ENCODE peak calls at places on chromosomes 1 and 21, in four cellular contexts. J is ovary, Z is K562, F is IMR-90. W is an unnamed sample.

GRCh38 chr21:42002421-42002958 is 7.7 kb downstream of the ZBTB21 start:
- DNase-seq in Z (no peak), F (peak), J (no peak), W (peak)

GRCh38 chr1:158754420-158754819 is at the start of gene OR6K6:
- DNase-seq in F (no peak), Z (no peak), J (no peak), W (no peak)

GRCh38 chr1:209837671-209838070 is 9.9 kb downstream of the UTP25 start:
- DNase-seq in F (no peak), J (no peak), Z (no peak), W (no peak)

GRCh38 chr21:41953831-41954653 is at the start of gene C2CD2:
- DNase-seq in J (peak), F (peak), Z (peak), W (peak)

GRCh38 chr1:20483098-20483832 is 2.7 kb downstream of the CAMK2N1 start:
- DNase-seq in Z (no peak), F (no peak), J (no peak), W (no peak)

GRCh38 chr21:15275615-15276228 is 210.9 kb upstream of the NRIP1 start:
- DNase-seq in Z (no peak), J (no peak), F (no peak), W (no peak)

GRCh38 chr1:115437146-115437639 is 99.1 kb upstream of the NGF start:
- DNase-seq in J (no peak), Z (no peak), F (no peak), W (no peak)

GRCh38 chr1:119626841-119627240 is 21.2 kb downstream of the ZNF697 start:
- DNase-seq in J (no peak), Z (no peak), F (peak), W (no peak)

GRCh38 chr1:201702936-201703335 is 126.0 kb upstream of the IPO9 start:
- DNase-seq in Z (peak), F (peak), J (no peak), W (no peak)

GRCh38 chr1:107821340-107821739 is 143.6 kb downstream of the VAV3 start:
- DNase-seq in J (no peak), F (no peak), Z (no peak), W (no peak)

GRCh38 chr1:110433213-110433612 is 17.7 kb upstream of the PROK1 start:
- DNase-seq in J (no peak), F (no peak), Z (peak), W (no peak)

GRCh38 chr1:42941640-42942330 is 16.9 kb downstream of the SLC2A1 start:
- DNase-seq in J (no peak), Z (peak), F (peak), W (peak)

GRCh38 chr1:94002046-94002787 is 93.0 kb upstream of the GCLM start:
- DNase-seq in Z (no peak), F (no peak), J (no peak), W (no peak)

GRCh38 chr1:205664399-205665108 is 15.8 kb downstream of the SLC45A3 start:
- DNase-seq in J (no peak), F (peak), Z (no peak), W (peak)

GRCh38 chr1:27367160-27367650 is 444 bp upstream of the MAP3K6 start:
- DNase-seq in Z (no peak), F (no peak), J (no peak), W (no peak)

GRCh38 chr1:241839369-241839990 is 8.5 kb upstream of the EXO1 start:
- DNase-seq in F (no peak), J (no peak), Z (no peak), W (no peak)

GRCh38 chr1:10430216-10431064 is at the start of gene CENPS:
- DNase-seq in F (peak), Z (peak), J (peak), W (peak)
- TF ChIP-seq POLR2A in F (no peak), Z (peak), J (no peak), W (peak)

GRCh38 chr1:98088361-98088760 is 167.5 kb upstream of the DPYD start:
- DNase-seq in J (no peak), F (no peak), Z (no peak), W (no peak)

GRCh38 chr1:98086796-98087195 is 166.0 kb upstream of the DPYD start:
- DNase-seq in F (peak), Z (no peak), J (no peak), W (no peak)

GRCh38 chr1:98084188-98084587 is 163.4 kb upstream of the DPYD start:
- DNase-seq in J (no peak), Z (no peak), F (peak), W (no peak)

GRCh38 chr1:98090351-98090750 is 169.5 kb upstream of the DPYD start:
- DNase-seq in F (peak), J (no peak), Z (no peak), W (no peak)

GRCh38 chr1:98086156-98086555 is 165.3 kb upstream of the DPYD start:
- DNase-seq in J (no peak), F (peak), Z (no peak), W (no peak)
- TF ChIP-seq POLR2A in J (no peak), F (no peak), Z (no peak), W (no peak)

GRCh38 chr1:29240986-29241385 is 4.7 kb downstream of the PTPRU start:
- DNase-seq in F (no peak), Z (peak), J (no peak), W (no peak)
- TF ChIP-seq POLR2A in F (no peak), Z (no peak), J (no peak), W (no peak)

GRCh38 chr1:58754683-58755467 is 29.0 kb downstream of the JUN start:
- DNase-seq in F (no peak), J (no peak), Z (peak), W (no peak)
- TF ChIP-seq POLR2A in F (no peak), J (no peak), Z (no peak), W (peak)

GRCh38 chr1:244862354-244862698 is 2.0 kb downstream of the HNRNPU start:
- DNase-seq in J (no peak), F (no peak), Z (no peak), W (no peak)

GRCh38 chr1:244863491-244864252 is 671 bp downstream of the HNRNPU start:
- DNase-seq in Z (peak), F (no peak), J (peak), W (peak)

GRCh38 chr1:244861683-244862082 is 2.7 kb downstream of the HNRNPU start:
- DNase-seq in J (no peak), Z (no peak), F (no peak), W (no peak)

GRCh38 chr1:244864253-244865027 is at the start of gene HNRNPU:
- DNase-seq in F (peak), Z (peak), J (peak), W (peak)

DNA sequence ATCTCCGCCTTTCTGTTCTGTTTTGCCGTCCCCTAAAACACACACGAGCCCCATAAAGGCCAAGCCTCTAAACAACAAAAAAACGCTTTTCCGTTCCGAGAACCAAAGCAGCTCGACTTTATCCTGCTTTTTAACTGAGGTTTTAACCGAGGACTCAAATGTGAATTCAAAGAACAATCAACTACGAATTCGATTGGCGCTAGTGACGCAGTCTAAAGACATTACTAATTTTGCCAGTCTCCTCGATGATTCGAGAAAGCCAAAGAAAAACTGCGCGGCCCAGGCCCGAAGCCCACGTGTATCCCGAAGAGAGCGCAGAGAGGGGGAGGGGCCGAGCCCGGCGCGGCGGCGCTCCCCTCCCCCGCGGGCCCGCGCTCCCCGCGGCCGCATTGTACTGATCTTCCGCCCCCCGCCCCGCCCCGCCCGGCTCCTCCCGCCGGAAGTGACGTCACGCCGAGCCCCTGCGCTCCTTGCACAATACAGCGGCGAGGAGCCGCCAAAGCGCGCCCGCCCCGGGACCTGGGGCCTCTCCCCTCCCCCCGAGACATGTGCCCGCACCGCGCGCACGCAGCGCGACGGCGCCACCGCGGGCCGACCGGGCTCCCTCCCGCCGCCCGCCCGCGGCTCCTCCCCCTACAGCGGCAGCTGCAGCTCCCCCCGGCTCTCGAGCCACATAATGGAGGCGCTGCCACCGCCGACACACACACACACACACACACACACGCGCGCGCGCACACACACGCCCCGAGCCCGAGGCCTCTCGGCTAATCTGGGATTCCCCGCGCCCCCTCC is 1.4 kb downstream of the HNRNPU start:
- DNase-seq in J (peak), Z (peak), F (peak), W (peak)
- TF ChIP-seq POLR2A in J (peak), Z (peak), F (peak), W (peak)

DNA sequence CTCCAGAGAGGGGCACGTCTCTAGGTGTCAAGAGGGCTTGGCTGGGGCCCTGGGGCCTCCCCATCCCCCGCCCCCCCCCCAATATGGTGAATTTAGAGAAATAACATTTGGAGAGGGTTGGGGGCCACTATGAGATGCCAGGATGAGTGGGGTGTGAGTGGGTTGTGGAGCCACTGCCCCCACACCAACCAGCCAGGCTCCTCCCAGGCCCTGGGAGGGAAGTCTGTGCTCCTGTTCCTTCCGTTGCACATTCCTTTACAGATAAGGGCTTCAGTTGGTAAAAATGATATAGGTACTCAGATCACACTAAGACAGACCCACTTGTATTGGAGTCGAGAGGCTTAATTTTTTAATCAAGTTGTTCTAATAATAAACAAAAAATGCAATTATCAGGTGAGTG is 585 bp upstream of the PLEKHA6 start:
- DNase-seq in F (no peak), Z (no peak), J (no peak), W (no peak)
- TF ChIP-seq POLR2A in F (no peak), Z (no peak), J (no peak), W (no peak)

GRCh38 chr1:73911849-73912248 is 286.1 kb downstream of the LRRIQ3 start:
- DNase-seq in F (no peak), Z (no peak), J (no peak), W (no peak)
- TF ChIP-seq POLR2A in F (no peak), Z (no peak), J (no peak), W (no peak)

DNA sequence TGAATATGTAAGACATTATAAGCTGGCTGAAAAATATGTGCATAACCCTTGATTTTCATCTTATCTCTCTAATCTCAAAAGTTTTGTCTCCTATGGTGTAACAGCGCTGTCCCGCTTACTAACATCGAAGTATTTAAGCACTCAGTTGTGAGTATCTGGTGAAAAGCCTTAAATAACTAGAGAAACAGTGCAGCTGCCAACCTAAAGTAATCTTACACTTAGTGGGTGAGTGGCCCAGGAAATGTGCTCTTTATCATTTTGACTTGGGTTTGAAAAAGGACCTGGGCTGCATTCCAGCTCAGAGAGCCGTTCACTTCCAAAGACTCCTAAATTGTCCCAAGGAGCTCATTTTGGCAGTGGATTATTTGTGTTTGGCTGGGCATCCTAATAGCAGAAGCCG is 225.9 kb downstream of the SPATA17 start:
- DNase-seq in F (no peak), J (no peak), Z (no peak), W (no peak)
- TF ChIP-seq POLR2A in F (no peak), J (no peak), Z (no peak), W (no peak)

DNA sequence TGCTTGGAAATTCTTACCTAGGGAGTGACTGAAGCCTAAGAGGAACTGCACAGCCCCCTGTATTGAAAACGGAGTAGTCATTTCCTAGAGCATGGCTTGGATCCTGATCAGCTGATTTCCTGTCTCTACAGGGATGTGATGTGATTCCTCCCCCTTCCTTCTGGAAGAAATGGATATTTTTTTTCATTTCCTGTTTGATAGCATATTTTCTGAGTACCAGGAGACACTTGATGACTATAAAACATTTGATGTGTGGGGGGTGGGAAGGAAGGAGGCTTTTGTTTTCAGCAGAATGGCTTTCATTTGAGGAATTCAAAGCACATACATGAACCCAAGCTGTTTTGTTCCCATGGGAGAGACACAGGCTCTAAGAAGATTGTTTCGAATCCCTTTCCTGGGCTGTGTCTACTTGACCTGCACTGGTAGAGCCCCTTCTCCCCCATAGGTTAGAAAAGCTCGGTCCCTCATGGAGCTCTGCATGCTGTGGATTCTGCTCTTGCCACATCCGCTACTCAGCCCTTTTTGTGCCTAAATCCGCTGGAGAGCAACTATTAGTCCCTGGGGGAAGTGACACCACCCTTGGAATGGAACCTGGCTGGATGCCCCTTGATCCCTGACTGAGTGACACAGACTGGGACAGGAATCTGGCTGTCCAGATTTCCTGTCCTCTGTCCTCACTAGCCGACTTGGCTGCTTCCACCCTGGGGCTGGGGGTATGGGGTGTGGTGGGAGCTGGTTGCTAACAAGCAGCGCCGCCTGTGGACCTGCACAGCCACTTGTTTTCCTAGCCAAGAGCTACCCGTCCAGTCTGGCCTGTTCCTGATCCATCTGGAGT is 71.8 kb upstream of the MACF1 start:
- DNase-seq in Z (no peak), J (no peak), F (peak), W (no peak)
- TF ChIP-seq POLR2A in Z (no peak), J (no peak), F (no peak), W (no peak)